ENCODE peak calls at places on chromosomes 16 and 17, in five cellular contexts. T, H, N, Q and A are unnamed samples.

GRCh38 chr17:75155191-75155601 is 884 bp upstream of the JPT1 start:
- DNase-seq in T (no peak), H (no peak), N (no peak), Q (no peak), A (no peak)

GRCh38 chr16:19027416-19027815 is 40.0 kb upstream of the COQ7 start:
- DNase-seq in T (no peak), H (no peak), N (no peak), Q (no peak), A (no peak)

GRCh38 chr17:4130715-4131114 is 12.1 kb downstream of the ZZEF1 start:
- DNase-seq in T (no peak), H (no peak), N (no peak), Q (no peak), A (no peak)

GRCh38 chr16:14309001-14309886 is 238.1 kb downstream of the MRTFB start:
- DNase-seq in T (no peak), H (no peak), N (peak; percentile 59), Q (peak; percentile 63), A (peak; percentile 58)

GRCh38 chr16:85142771-85143211 is 30.5 kb upstream of the CIBAR2 start:
- DNase-seq in T (no peak), H (no peak), N (no peak), Q (no peak), A (no peak)

GRCh38 chr16:80612461-80613017 is 71.7 kb downstream of the DYNLRB2 start:
- DNase-seq in T (no peak), H (no peak), N (no peak), Q (no peak), A (no peak)

GRCh38 chr17:6374761-6375312 is 60.1 kb downstream of the AIPL1 start:
- DNase-seq in T (no peak), H (no peak), N (peak; percentile 15), Q (no peak), A (no peak)

GRCh38 chr16:69138608-69139007 is 6.2 kb downstream of the UTP4 start:
- DNase-seq in T (no peak), H (no peak), N (no peak), Q (no peak), A (no peak)

GRCh38 chr16:57815987-57816745 is 13.9 kb upstream of the KIFC3 start:
- DNase-seq in T (peak; percentile 66), H (peak; percentile 46), N (peak; percentile 54), Q (no peak), A (no peak)

GRCh38 chr16:27222499-27223225 is 19.3 kb downstream of the KDM8 start:
- DNase-seq in T (no peak), H (no peak), N (no peak), Q (no peak), A (no peak)

GRCh38 chr17:74605361-74605760 is 13.3 kb upstream of the CD300LD start:
- DNase-seq in T (no peak), H (no peak), N (no peak), Q (no peak), A (no peak)

GRCh38 chr17:66777689-66778225 is 57.2 kb upstream of the CACNG5 start:
- DNase-seq in T (no peak), H (no peak), N (no peak), Q (no peak), A (no peak)

GRCh38 chr16:1631931-1632637 is 19.9 kb downstream of the CRAMP1 start:
- DNase-seq in T (no peak), H (no peak), N (no peak), Q (no peak), A (no peak)

GRCh38 chr16:61323456-61323855 is 712.8 kb downstream of the CDH8 start:
- DNase-seq in T (no peak), H (no peak), N (no peak), Q (no peak), A (no peak)

GRCh38 chr17:40901981-40902862 is 17.2 kb upstream of the KRT20 start:
- DNase-seq in T (no peak), H (no peak), N (no peak), Q (no peak), A (no peak)

GRCh38 chr16:25177831-25178688 is 38.7 kb upstream of the AQP8 start:
- DNase-seq in T (no peak), H (no peak), N (no peak), Q (no peak), A (no peak)

GRCh38 chr16:31009120-31009519 is 1.3 kb downstream of the STX1B start:
- DNase-seq in T (no peak), H (no peak), N (no peak), Q (no peak), A (no peak)

GRCh38 chr17:41775394-41776226 is 10.9 kb downstream of the JUP start:
- DNase-seq in T (no peak), H (no peak), N (no peak), Q (no peak), A (no peak)

GRCh38 chr17:81832608-81833159 is 407 bp downstream of the MCRIP1 start:
- DNase-seq in T (peak; percentile 36), H (peak; percentile 41), N (peak; percentile 67), Q (no peak), A (no peak)

GRCh38 chr16:70694517-70695218 is 8.8 kb upstream of the MTSS2 start:
- DNase-seq in T (no peak), H (no peak), N (no peak), Q (no peak), A (no peak)

GRCh38 chr16:65306722-65307121 is 184.9 kb upstream of the CDH11 start:
- DNase-seq in T (no peak), H (no peak), N (no peak), Q (no peak), A (no peak)